ENCODE peak calls at places on chromosomes 3 and 15, in eight cellular contexts. One of them, this sample, is unnamed.

GRCh38 chr3:101853465-101853864 is 4.2 kb downstream of the NFKBIZ start:
- DNase-seq in KBM-7: no peak
- DNase-seq in T follicular helper cell: no peak
- DNase-seq in posterior cingulate gyrus: no peak
- DNase-seq in NCI-H1436 treated with DMSO at 0.1 percent for 48 hours: no peak
- DNase-seq in SHP77: no peak
- DNase-seq in stromal cell of bone marrow: no peak
- DNase-seq in neural crest cell: no peak
- DNase-seq in this sample: no peak

GRCh38 chr3:142127941-142128658 is 21.2 kb downstream of the TFDP2 start:
- DNase-seq in KBM-7: no peak
- DNase-seq in T follicular helper cell: no peak
- DNase-seq in posterior cingulate gyrus: no peak
- DNase-seq in NCI-H1436 treated with DMSO at 0.1 percent for 48 hours: no peak
- DNase-seq in SHP77: no peak
- DNase-seq in stromal cell of bone marrow: no peak
- DNase-seq in neural crest cell: no peak
- DNase-seq in this sample: no peak

GRCh38 chr3:50604628-50605588 is 6.7 kb downstream of the CISH start:
- DNase-seq in KBM-7: peak
- DNase-seq in T follicular helper cell: no peak
- DNase-seq in posterior cingulate gyrus: no peak
- DNase-seq in NCI-H1436 treated with DMSO at 0.1 percent for 48 hours: no peak
- DNase-seq in SHP77: no peak
- DNase-seq in stromal cell of bone marrow: no peak
- DNase-seq in neural crest cell: no peak
- DNase-seq in this sample: peak

GRCh38 chr3:120153294-120153693 is 59.0 kb upstream of the GSK3B start:
- DNase-seq in KBM-7: no peak
- DNase-seq in T follicular helper cell: no peak
- DNase-seq in posterior cingulate gyrus: no peak
- DNase-seq in NCI-H1436 treated with DMSO at 0.1 percent for 48 hours: no peak
- DNase-seq in SHP77: no peak
- DNase-seq in stromal cell of bone marrow: peak
- DNase-seq in neural crest cell: no peak
- DNase-seq in this sample: no peak

GRCh38 chr15:62807539-62808130 is 234.9 kb upstream of the TPM1 start:
- DNase-seq in KBM-7: no peak
- DNase-seq in T follicular helper cell: no peak
- DNase-seq in posterior cingulate gyrus: no peak
- DNase-seq in NCI-H1436 treated with DMSO at 0.1 percent for 48 hours: no peak
- DNase-seq in SHP77: no peak
- DNase-seq in stromal cell of bone marrow: no peak
- DNase-seq in neural crest cell: no peak
- DNase-seq in this sample: no peak

GRCh38 chr15:69513450-69513849 is 60.8 kb downstream of the RPLP1 start:
- DNase-seq in KBM-7: no peak
- DNase-seq in T follicular helper cell: no peak
- DNase-seq in posterior cingulate gyrus: no peak
- DNase-seq in NCI-H1436 treated with DMSO at 0.1 percent for 48 hours: no peak
- DNase-seq in SHP77: no peak
- DNase-seq in stromal cell of bone marrow: no peak
- DNase-seq in neural crest cell: no peak
- DNase-seq in this sample: no peak

GRCh38 chr15:66715181-66715624 is 13.2 kb downstream of the SMAD6 start:
- DNase-seq in KBM-7: no peak
- DNase-seq in T follicular helper cell: no peak
- DNase-seq in posterior cingulate gyrus: no peak
- DNase-seq in NCI-H1436 treated with DMSO at 0.1 percent for 48 hours: no peak
- DNase-seq in SHP77: no peak
- DNase-seq in stromal cell of bone marrow: no peak
- DNase-seq in neural crest cell: no peak
- DNase-seq in this sample: no peak

GRCh38 chr3:45123841-45124269 is 22.3 kb downstream of the CDCP1 start:
- DNase-seq in KBM-7: no peak
- DNase-seq in T follicular helper cell: no peak
- DNase-seq in posterior cingulate gyrus: no peak
- DNase-seq in NCI-H1436 treated with DMSO at 0.1 percent for 48 hours: no peak
- DNase-seq in SHP77: no peak
- DNase-seq in stromal cell of bone marrow: peak
- DNase-seq in neural crest cell: no peak
- DNase-seq in this sample: no peak

GRCh38 chr3:128054363-128054762 is 2.1 kb downstream of the SEC61A1 start:
- DNase-seq in KBM-7: no peak
- DNase-seq in T follicular helper cell: no peak
- DNase-seq in posterior cingulate gyrus: no peak
- DNase-seq in NCI-H1436 treated with DMSO at 0.1 percent for 48 hours: no peak
- DNase-seq in SHP77: no peak
- DNase-seq in stromal cell of bone marrow: peak
- DNase-seq in neural crest cell: no peak
- DNase-seq in this sample: no peak

GRCh38 chr3:100426029-100426682 is 24.8 kb downstream of the LNP1 start:
- DNase-seq in KBM-7: no peak
- DNase-seq in T follicular helper cell: no peak
- DNase-seq in posterior cingulate gyrus: no peak
- DNase-seq in NCI-H1436 treated with DMSO at 0.1 percent for 48 hours: no peak
- DNase-seq in SHP77: no peak
- DNase-seq in stromal cell of bone marrow: no peak
- DNase-seq in neural crest cell: no peak
- DNase-seq in this sample: no peak

GRCh38 chr15:51283026-51283425 is 55.4 kb downstream of the CYP19A1 start:
- DNase-seq in KBM-7: no peak
- DNase-seq in T follicular helper cell: no peak
- DNase-seq in posterior cingulate gyrus: no peak
- DNase-seq in NCI-H1436 treated with DMSO at 0.1 percent for 48 hours: no peak
- DNase-seq in SHP77: no peak
- DNase-seq in stromal cell of bone marrow: no peak
- DNase-seq in neural crest cell: no peak
- DNase-seq in this sample: no peak

GRCh38 chr3:191008074-191008473 is 145.6 kb upstream of the GMNC start:
- DNase-seq in KBM-7: peak
- DNase-seq in T follicular helper cell: no peak
- DNase-seq in posterior cingulate gyrus: no peak
- DNase-seq in NCI-H1436 treated with DMSO at 0.1 percent for 48 hours: no peak
- DNase-seq in SHP77: no peak
- DNase-seq in stromal cell of bone marrow: no peak
- DNase-seq in neural crest cell: no peak
- DNase-seq in this sample: no peak

GRCh38 chr3:172156309-172156998 is 117.1 kb downstream of the FNDC3B start:
- DNase-seq in KBM-7: no peak
- DNase-seq in T follicular helper cell: no peak
- DNase-seq in posterior cingulate gyrus: no peak
- DNase-seq in NCI-H1436 treated with DMSO at 0.1 percent for 48 hours: no peak
- DNase-seq in SHP77: no peak
- DNase-seq in stromal cell of bone marrow: no peak
- DNase-seq in neural crest cell: no peak
- DNase-seq in this sample: no peak

GRCh38 chr3:9866639-9867038 is 13.4 kb downstream of the CIDEC start:
- DNase-seq in KBM-7: no peak
- DNase-seq in T follicular helper cell: no peak
- DNase-seq in posterior cingulate gyrus: no peak
- DNase-seq in NCI-H1436 treated with DMSO at 0.1 percent for 48 hours: no peak
- DNase-seq in SHP77: no peak
- DNase-seq in stromal cell of bone marrow: no peak
- DNase-seq in neural crest cell: no peak
- DNase-seq in this sample: no peak

This sample was measured in C1 segment of cervical spinal cord.